ENCODE peak calls at places on chromosomes 5 and 9, in eight cellular contexts. N is GM06990, M is right atrium auricular region, A is HepG2, G is MM.1S, O is tibial artery, D is tibial nerve, E is lower leg skin. W is an unnamed sample.

GRCh38 chr5:116272281-116272941 is 187.6 kb downstream of the COMMD10 start:
- DNase-seq in G (no peak), A (no peak), D (no peak), M (no peak), E (peak), N (no peak), O (no peak), W (no peak)

GRCh38 chr5:18314192-18314778 is 680.0 kb downstream of the TAF11L14 start:
- DNase-seq in E (no peak), G (peak), O (no peak), A (no peak), N (no peak), D (no peak), M (no peak), W (no peak)

GRCh38 chr5:127936439-127936972 is 147.1 kb upstream of the SLC12A2 start:
- DNase-seq in A (no peak), M (no peak), D (no peak), O (no peak), G (no peak), E (no peak), N (peak), W (no peak)

GRCh38 chr5:1831677-1832313 is 30.6 kb downstream of the NDUFS6 start:
- DNase-seq in D (no peak), N (no peak), G (no peak), O (no peak), A (no peak), M (no peak), E (no peak), W (no peak)

GRCh38 chr9:35559792-35560530 is 45.1 kb upstream of the TESK1 start:
- DNase-seq in N (no peak), M (no peak), A (no peak), D (no peak), O (no peak), E (no peak), G (no peak), W (no peak)

GRCh38 chr5:74543162-74543995 is 97.1 kb downstream of the ENC1 start:
- DNase-seq in M (no peak), G (no peak), D (no peak), O (peak), N (no peak), E (peak), A (no peak), W (no peak)

GRCh38 chr9:105251733-105252404 is 7.4 kb downstream of the SLC44A1 start:
- DNase-seq in A (peak), O (no peak), D (no peak), M (no peak), N (no peak), G (no peak), E (no peak), W (no peak)

GRCh38 chr5:14397717-14398116 is 183.9 kb upstream of the OTULINL start:
- DNase-seq in N (no peak), O (no peak), A (no peak), E (no peak), M (no peak), D (no peak), G (no peak), W (no peak)

GRCh38 chr5:174310243-174310642 is 264.7 kb downstream of the NSG2 start:
- DNase-seq in M (peak), O (no peak), N (no peak), G (no peak), A (no peak), D (no peak), E (no peak), W (peak)

GRCh38 chr5:23740029-23740428 is 232.6 kb downstream of the PRDM9 start:
- DNase-seq in A (no peak), G (no peak), O (peak), M (no peak), E (no peak), D (no peak), N (no peak), W (no peak)

GRCh38 chr5:153256-153655 is 38.0 kb upstream of the LRRC14B start:
- DNase-seq in G (no peak), N (no peak), A (no peak), D (no peak), E (no peak), O (no peak), M (no peak), W (no peak)

GRCh38 chr9:6034954-6035353 is 19.5 kb upstream of the RANBP6 start:
- DNase-seq in G (no peak), D (no peak), A (peak), M (no peak), E (no peak), O (no peak), N (no peak), W (no peak)

GRCh38 chr9:34612788-34613390 is 992 bp upstream of the RPP25L start:
- DNase-seq in N (peak), E (peak), O (peak), G (peak), A (peak), M (peak), D (no peak), W (no peak)

GRCh38 chr9:68895741-68896478 is 118.0 kb downstream of the PRKACG start:
- DNase-seq in N (peak), G (peak), D (no peak), E (no peak), A (no peak), O (no peak), M (no peak), W (no peak)

GRCh38 chr5:66807743-66808142 is 211.6 kb downstream of the MAST4 start:
- DNase-seq in O (no peak), D (no peak), M (no peak), E (peak), A (peak), N (no peak), G (no peak), W (no peak)

GRCh38 chr9:77018058-77019009 is 1.1 kb upstream of the FOXB2 start:
- DNase-seq in G (no peak), N (no peak), O (no peak), A (no peak), M (peak), E (no peak), D (no peak), W (peak)

GRCh38 chr9:76621011-76621410 is 143.2 kb upstream of the PCA3 start:
- DNase-seq in G (no peak), M (no peak), E (no peak), O (no peak), A (no peak), D (no peak), N (no peak), W (no peak)

GRCh38 chr9:111731916-111732315 is 62.8 kb downstream of the SHOC1 start:
- DNase-seq in N (no peak), E (no peak), G (no peak), M (no peak), D (no peak), A (no peak), O (no peak), W (no peak)

GRCh38 chr9:114738581-114739316 is 56.8 kb upstream of the TEX48 start:
- DNase-seq in E (peak), M (peak), O (peak), A (peak), N (no peak), D (peak), G (peak), W (peak)

GRCh38 chr5:136182618-136183017 is 10.3 kb downstream of the SMIM32 start:
- DNase-seq in D (no peak), G (no peak), A (no peak), O (no peak), M (no peak), N (no peak), E (no peak), W (no peak)

GRCh38 chr5:163888366-163888765 is 382.9 kb downstream of the MAT2B start:
- DNase-seq in D (no peak), A (no peak), N (no peak), O (no peak), G (no peak), M (no peak), E (no peak), W (no peak)

GRCh38 chr5:53946405-53947100 is 363.8 kb downstream of the ARL15 start:
- DNase-seq in O (no peak), E (no peak), N (no peak), A (no peak), G (no peak), M (no peak), D (no peak), W (no peak)

GRCh38 chr5:54013556-54014157 is 296.7 kb downstream of the ARL15 start:
- DNase-seq in N (no peak), A (no peak), E (peak), M (peak), D (no peak), O (peak), G (no peak), W (no peak)

GRCh38 chr9:101307041-101307440 is 77.8 kb downstream of the BAAT start:
- DNase-seq in A (no peak), D (no peak), M (no peak), G (no peak), E (no peak), O (no peak), N (no peak), W (no peak)

GRCh38 chr5:79923431-79923830 is 67.6 kb downstream of the MTX3 start:
- DNase-seq in M (no peak), O (no peak), E (no peak), A (no peak), G (no peak), D (no peak), N (no peak), W (no peak)

GRCh38 chr5:79929095-79929494 is 62.0 kb downstream of the MTX3 start:
- DNase-seq in D (no peak), N (no peak), M (no peak), G (no peak), A (no peak), O (no peak), E (no peak), W (no peak)

GRCh38 chr5:79922626-79923025 is 68.4 kb downstream of the MTX3 start:
- DNase-seq in E (no peak), O (no peak), N (no peak), G (no peak), A (no peak), M (no peak), D (no peak), W (no peak)

GRCh38 chr5:79924936-79925893 is 65.8 kb downstream of the MTX3 start:
- DNase-seq in D (no peak), A (no peak), G (peak), E (no peak), O (no peak), N (no peak), M (no peak), W (no peak)
- TF ChIP-seq CTCF in D (no peak), A (peak), G (peak), E (no peak), O (no peak), N (peak), M (no peak), W (peak)

GRCh38 chr9:106757539-106757938 is 105.4 kb upstream of the ZNF462 start:
- DNase-seq in M (no peak), O (no peak), E (no peak), N (no peak), A (no peak), G (no peak), D (no peak), W (no peak)
- TF ChIP-seq CTCF in M (no peak), O (no peak), E (no peak), N (no peak), A (no peak), G (no peak), D (no peak), W (no peak)

DNA sequence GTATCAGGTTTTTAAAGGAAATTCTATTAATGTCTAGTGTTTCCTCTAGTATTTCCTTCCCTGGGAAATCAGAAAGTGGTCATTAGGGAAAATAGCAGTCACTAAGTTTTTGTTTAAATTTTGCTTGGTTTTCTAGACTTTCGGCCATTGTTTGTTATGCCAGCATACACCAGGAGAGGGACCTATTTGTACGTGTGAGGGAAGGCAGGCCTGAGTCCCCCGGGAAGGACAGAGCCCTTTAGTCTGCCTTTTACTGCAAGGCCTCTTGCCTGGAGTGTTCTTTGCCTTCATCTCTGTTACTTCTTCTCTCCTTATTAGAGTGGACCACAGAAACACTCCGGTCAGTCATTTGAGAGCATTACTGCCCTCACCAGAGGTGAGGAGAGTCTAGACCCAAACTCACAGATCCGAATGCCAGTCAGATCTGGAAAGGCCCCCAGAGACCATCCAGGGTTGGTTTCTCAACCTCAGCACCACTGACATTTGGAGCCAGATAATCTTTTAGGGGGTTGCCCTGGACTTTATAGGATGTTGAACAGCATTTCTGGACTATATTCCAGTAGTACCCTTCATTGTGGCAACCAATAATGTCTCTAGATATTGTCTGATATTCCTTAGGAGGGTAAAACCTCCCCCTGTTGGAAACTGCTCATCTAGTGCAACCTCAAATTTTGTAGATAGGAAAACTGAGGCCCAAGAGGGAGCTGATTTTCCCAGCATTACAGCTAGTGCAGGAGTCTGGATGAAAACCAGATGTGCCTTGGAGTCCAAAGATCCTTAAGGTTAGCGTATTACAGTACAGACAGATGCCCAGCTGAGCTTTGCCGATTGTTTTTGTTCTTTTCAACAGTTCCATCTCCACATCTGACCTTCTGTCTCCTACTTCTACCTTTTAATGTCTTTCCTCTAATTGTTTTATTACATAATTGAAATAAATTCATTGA is 93.0 kb upstream of the NIPAL4 start:
- DNase-seq in N (no peak), E (no peak), O (peak), M (no peak), G (no peak), A (peak), D (peak), W (peak)
- TF ChIP-seq CTCF in N (no peak), E (no peak), O (peak), M (peak), G (no peak), A (peak), D (peak), W (peak)

GRCh38 chr5:170630711-170631141 is 126.9 kb downstream of the KCNIP1 start:
- DNase-seq in M (no peak), D (no peak), O (no peak), E (no peak), A (no peak), G (no peak), N (no peak), W (no peak)

GRCh38 chr5:170632985-170633234 is 129.1 kb downstream of the KCNIP1 start:
- DNase-seq in O (peak), G (peak), D (no peak), N (peak), E (no peak), M (no peak), A (no peak), W (peak)

GRCh38 chr5:170633235-170634041 is 129.6 kb downstream of the KCNIP1 start:
- DNase-seq in N (no peak), D (no peak), E (peak), G (no peak), M (peak), A (peak), O (peak), W (no peak)

GRCh38 chr5:170631471-170632195 is 127.8 kb downstream of the KCNIP1 start:
- DNase-seq in E (no peak), D (no peak), M (no peak), A (peak), G (no peak), N (no peak), O (peak), W (no peak)

GRCh38 chr5:170632266-170632984 is 128.6 kb downstream of the KCNIP1 start:
- DNase-seq in M (no peak), O (no peak), G (no peak), N (no peak), E (no peak), D (no peak), A (no peak), W (no peak)
- TF ChIP-seq CTCF in M (no peak), O (no peak), G (no peak), N (no peak), E (no peak), D (no peak), A (no peak), W (no peak)

GRCh38 chr5:140796718-140797095 is 2.1 kb downstream of the PCDHA2 start:
- DNase-seq in D (no peak), G (no peak), O (no peak), N (no peak), A (no peak), E (no peak), M (no peak), W (no peak)

GRCh38 chr5:140791111-140791510 is 3.5 kb upstream of the PCDHA2 start:
- DNase-seq in E (no peak), A (no peak), O (no peak), N (no peak), G (no peak), M (no peak), D (no peak), W (no peak)

GRCh38 chr5:140795259-140795641 is 598 bp downstream of the PCDHA2 start:
- DNase-seq in D (no peak), M (no peak), A (no peak), E (no peak), G (peak), O (no peak), N (no peak), W (no peak)

GRCh38 chr5:140794594-140795258 is at the start of gene PCDHA2:
- DNase-seq in D (no peak), E (no peak), O (no peak), A (no peak), N (no peak), M (no peak), G (peak), W (no peak)
- TF ChIP-seq CTCF in D (no peak), E (no peak), O (no peak), A (no peak), N (no peak), M (peak), G (peak), W (peak)

DNA sequence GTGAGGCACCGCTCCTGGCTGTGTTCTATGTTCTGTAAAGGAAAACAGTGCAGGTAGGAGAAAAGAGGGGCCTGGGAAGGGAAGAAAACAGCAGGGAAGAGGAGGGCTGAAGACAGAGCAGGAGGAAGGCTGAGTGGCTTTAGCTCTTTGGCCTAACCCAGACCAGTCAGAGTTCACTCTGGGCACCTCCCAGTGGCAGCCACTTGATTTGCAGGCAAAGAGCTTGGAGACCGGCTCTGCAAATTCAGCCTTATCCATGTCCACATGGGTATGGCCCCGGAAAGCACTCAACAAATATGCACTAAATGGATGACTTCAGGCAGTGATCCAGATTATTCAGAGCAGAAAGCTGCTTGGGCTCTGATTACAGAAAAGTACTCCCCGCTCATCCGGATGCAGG is 4.4 kb upstream of the RNU6ATAC start:
- DNase-seq in A (peak), N (no peak), G (no peak), D (no peak), E (no peak), M (no peak), O (no peak), W (no peak)
- TF ChIP-seq CTCF in A (peak), N (no peak), G (peak), D (no peak), E (no peak), M (no peak), O (no peak), W (peak)

W was measured in osteocyte.